ENCODE peak calls at places on chromosome 7, in ten cellular contexts. P is T-helper 2 cell; N is GM12891; S is T1000; D is stimulated activated CD8-positive, alpha-beta memory T cell treated with anti-CD3 and anti-CD28 coated beads, Interleukin-12 subunit alpha, Interleukin-12 subunit beta, amount 100 ng/mL, for 4 hours; B is activated T-helper 9 cell treated with anti-CD3 and anti-CD28 coated beads, Interleukin-2, amount 50 U/mL, for 16 hours; R is CD4-positive, CD25-positive, alpha-beta regulatory T cell; O is effector CD8-positive, alpha-beta T cell; C is activated T-cell treated with anti-CD3 and anti-CD28 coated beads, Interleukin-2, amount 50 U/mL, for 4 hours; L is foreskin fibroblast. Y is an unnamed sample.

GRCh38 chr7:35415411-35415822 is 161.5 kb upstream of the TBX20 start:
- DNase-seq in L (no peak), O (no peak), B (no peak), R (no peak), D (no peak), N (no peak), S (no peak), P (no peak), C (no peak), Y (no peak)

GRCh38 chr7:11648980-11649379 is 183.0 kb downstream of the THSD7A start:
- DNase-seq in S (no peak), N (no peak), L (peak; percentile 51), O (no peak), R (no peak), D (no peak), P (no peak), C (no peak), B (no peak), Y (no peak)

GRCh38 chr7:110065112-110065511 is 1025.8 kb upstream of the LRRN3 start:
- DNase-seq in P (no peak), B (no peak), C (no peak), D (no peak), O (no peak), L (no peak), S (no peak), N (no peak), R (no peak), Y (no peak)

GRCh38 chr7:76050545-76050944 is 2.6 kb downstream of the MDH2 start:
- DNase-seq in C (no peak), D (no peak), P (no peak), R (no peak), S (no peak), B (no peak), O (no peak), N (no peak), L (no peak), Y (no peak)

GRCh38 chr7:41232086-41232485 is 470.8 kb downstream of the INHBA start:
- DNase-seq in C (no peak), N (no peak), R (no peak), B (no peak), S (no peak), P (no peak), O (no peak), L (peak; percentile 35), D (no peak), Y (no peak)

GRCh38 chr7:32539917-32540544 is 44.7 kb downstream of the AVL9 start:
- DNase-seq in D (no peak), S (no peak), C (no peak), R (no peak), L (no peak), N (no peak), O (no peak), B (no peak), P (peak; percentile 16), Y (no peak)

GRCh38 chr7:94396044-94396443 is 1.3 kb downstream of the COL1A2 start:
- DNase-seq in R (no peak), L (no peak), N (no peak), D (no peak), P (no peak), C (no peak), S (no peak), B (no peak), O (no peak), Y (no peak)

GRCh38 chr7:37031571-37032257 is 307.4 kb upstream of the AOAH start:
- DNase-seq in R (no peak), C (peak; percentile 21), D (peak; percentile 9), P (peak; percentile 9), B (peak; percentile 6), L (peak; percentile 98), O (no peak), N (no peak), S (peak; percentile 74), Y (no peak)

GRCh38 chr7:42400373-42400772 is 163.4 kb upstream of the GLI3 start:
- DNase-seq in L (no peak), O (no peak), R (no peak), N (no peak), S (no peak), D (no peak), C (no peak), P (no peak), B (no peak), Y (no peak)

GRCh38 chr7:69871213-69871885 is 273.1 kb downstream of the AUTS2 start:
- DNase-seq in L (peak; percentile 0), P (no peak), D (no peak), O (no peak), R (no peak), N (no peak), B (no peak), S (peak; percentile 2), C (no peak), Y (no peak)

GRCh38 chr7:151008511-151009323 is 15.6 kb downstream of the ATG9B start:
- DNase-seq in O (peak; percentile 64), S (no peak), P (peak; percentile 87), C (peak; percentile 77), B (peak; percentile 77), D (peak; percentile 54), L (no peak), N (no peak), R (peak; percentile 69), Y (no peak)

GRCh38 chr7:155254018-155254417 is 43.7 kb upstream of the INSIG1 start:
- DNase-seq in P (no peak), C (no peak), D (no peak), R (no peak), N (no peak), S (no peak), O (no peak), B (no peak), L (no peak), Y (no peak)

GRCh38 chr7:29122750-29123149 is 23.6 kb downstream of the CPVL start:
- DNase-seq in L (no peak), P (no peak), R (no peak), C (no peak), D (no peak), S (no peak), O (no peak), N (no peak), B (no peak), Y (no peak)

GRCh38 chr7:140009735-140010134 is 53.0 kb downstream of the PARP12 start:
- DNase-seq in S (no peak), O (no peak), D (no peak), B (no peak), N (no peak), R (no peak), P (no peak), C (no peak), L (no peak), Y (no peak)

GRCh38 chr7:43199761-43200160 is 87.3 kb downstream of the HECW1 start:
- DNase-seq in P (no peak), C (no peak), B (no peak), N (no peak), L (peak; percentile 38), S (no peak), O (no peak), D (no peak), R (no peak), Y (no peak)

GRCh38 chr7:141686670-141687069 is 15.3 kb downstream of the DENND11 start:
- DNase-seq in C (no peak), D (no peak), R (no peak), L (no peak), S (no peak), P (no peak), B (no peak), N (no peak), O (no peak), Y (no peak)

GRCh38 chr7:131234719-131235488 is 92.8 kb upstream of the MKLN1 start:
- DNase-seq in B (no peak), D (no peak), S (no peak), P (peak; percentile 37), C (no peak), R (no peak), L (no peak), O (no peak), N (no peak), Y (no peak)

GRCh38 chr7:131222171-131222570 is 105.5 kb upstream of the MKLN1 start:
- DNase-seq in N (no peak), O (no peak), P (no peak), C (no peak), L (no peak), S (no peak), D (no peak), R (no peak), B (no peak), Y (no peak)

GRCh38 chr7:80014507-80014906 is 120.1 kb upstream of the GNAI1 start:
- DNase-seq in L (peak; percentile 51), O (no peak), N (no peak), B (no peak), D (no peak), R (no peak), S (no peak), C (no peak), P (peak; percentile 1), Y (no peak)

GRCh38 chr7:125934539-125934938 is 1004.9 kb upstream of the POT1 start:
- DNase-seq in B (no peak), S (no peak), D (no peak), P (no peak), O (no peak), L (no peak), R (no peak), C (no peak), N (no peak), Y (no peak)

GRCh38 chr7:27303021-27303420 is 60.4 kb downstream of the EVX1 start:
- DNase-seq in S (no peak), R (no peak), C (no peak), D (no peak), B (no peak), P (no peak), O (no peak), L (peak; percentile 2), N (no peak), Y (no peak)

GRCh38 chr7:111486472-111487142 is 75.7 kb downstream of the IMMP2L start:
- DNase-seq in R (no peak), O (no peak), B (no peak), N (peak; percentile 8), L (peak; percentile 29), P (peak; percentile 38), C (no peak), S (no peak), D (no peak), Y (peak; percentile 3)

GRCh38 chr7:91953618-91954017 is 13.0 kb downstream of the AKAP9 start:
- DNase-seq in O (no peak), B (no peak), P (peak; percentile 58), D (no peak), R (no peak), N (no peak), C (no peak), L (no peak), S (no peak), Y (no peak)

GRCh38 chr7:23268746-23269145 is 22.2 kb downstream of the GPNMB start:
- DNase-seq in B (no peak), D (no peak), N (no peak), O (no peak), R (no peak), S (no peak), C (no peak), L (no peak), P (no peak), Y (no peak)

GRCh38 chr7:120033114-120033513 is 239.9 kb upstream of the KCND2 start:
- DNase-seq in D (no peak), S (no peak), P (peak; percentile 8), O (no peak), C (no peak), N (no peak), R (no peak), B (no peak), L (no peak), Y (no peak)

GRCh38 chr7:27693794-27694193 is 31.1 kb upstream of the HIBADH start:
- DNase-seq in L (no peak), D (no peak), N (no peak), P (no peak), O (no peak), B (no peak), R (no peak), C (no peak), S (no peak), Y (no peak)

GRCh38 chr7:909358-910329 is 33.3 kb downstream of the GET4 start:
- DNase-seq in O (no peak), L (no peak), S (no peak), C (no peak), R (no peak), N (no peak), D (no peak), P (no peak), B (no peak), Y (peak; percentile 58)